ENCODE peak calls at places on chromosomes 6 and 20, in eight cellular contexts. I is upper lobe of left lung, X is GM12878, N is HCT116, M is Panc1, C is GM23338, W is HepG2, O is K562. Z is an unnamed sample.

GRCh38 chr6:167546611-167547327 is 221.9 kb downstream of the TTLL2 start:
- ATAC-seq in I (peak), X (no peak), N (no peak), M (peak), C (no peak), W (peak), O (no peak), Z (no peak)

GRCh38 chr6:167444602-167445346 is 119.9 kb downstream of the TTLL2 start:
- ATAC-seq in I (no peak), X (no peak), N (no peak), M (peak), C (no peak), W (peak), O (no peak), Z (no peak)

GRCh38 chr20:13525225-13525940 is 113.3 kb downstream of the TASP1 start:
- ATAC-seq in I (no peak), X (no peak), N (peak), M (no peak), C (no peak), W (peak), O (no peak), Z (peak)

GRCh38 chr6:118936304-118936703 is 1.3 kb upstream of the MCM9 start:
- ATAC-seq in I (no peak), X (no peak), N (no peak), M (no peak), C (no peak), W (no peak), O (no peak), Z (no peak)

GRCh38 chr6:31659649-31660223 is 842 bp downstream of the C6orf47 start:
- ATAC-seq in I (peak), X (peak), N (peak), M (no peak), C (peak), W (peak), O (peak), Z (no peak)

GRCh38 chr6:170269151-170269872 is 21.6 kb downstream of the DLL1 start:
- ATAC-seq in I (no peak), X (no peak), N (no peak), M (no peak), C (peak), W (peak), O (peak), Z (no peak)

GRCh38 chr6:116033687-116034303 is 26.9 kb downstream of the FRK start:
- ATAC-seq in I (no peak), X (no peak), N (no peak), M (no peak), C (no peak), W (peak), O (peak), Z (no peak)

GRCh38 chr6:35673755-35674154 is 15.0 kb downstream of the FKBP5 start:
- ATAC-seq in I (no peak), X (no peak), N (no peak), M (no peak), C (no peak), W (no peak), O (no peak), Z (no peak)

GRCh38 chr20:57530327-57530981 is 5.5 kb upstream of the CTCFL start:
- ATAC-seq in I (no peak), X (no peak), N (no peak), M (no peak), C (no peak), W (no peak), O (no peak), Z (no peak)

GRCh38 chr6:129989396-129989795 is 29.0 kb upstream of the L3MBTL3 start:
- ATAC-seq in I (no peak), X (peak), N (no peak), M (no peak), C (no peak), W (no peak), O (no peak), Z (no peak)

GRCh38 chr6:40425192-40425919 is 161.8 kb downstream of the LRFN2 start:
- ATAC-seq in I (no peak), X (no peak), N (no peak), M (no peak), C (no peak), W (no peak), O (no peak), Z (no peak)

GRCh38 chr20:49859011-49859410 is 46.4 kb downstream of the SLC9A8 start:
- ATAC-seq in I (no peak), X (no peak), N (no peak), M (no peak), C (no peak), W (no peak), O (no peak), Z (no peak)
- TF ChIP-seq POLR2AphosphoS5 in I (no peak), X (no peak), N (no peak), M (no peak), C (no peak), W (no peak), O (no peak), Z (no peak)

GRCh38 chr20:51122931-51123658 is 100.2 kb upstream of the KCNG1 start:
- ATAC-seq in I (no peak), X (peak), N (no peak), M (no peak), C (no peak), W (no peak), O (no peak), Z (no peak)
- TF ChIP-seq POLR2AphosphoS5 in I (no peak), X (no peak), N (no peak), M (no peak), C (no peak), W (no peak), O (no peak), Z (peak)

GRCh38 chr20:32006841-32007786 is 3.1 kb upstream of the CCM2L start:
- ATAC-seq in I (no peak), X (no peak), N (no peak), M (no peak), C (peak), W (no peak), O (peak), Z (no peak)
- TF ChIP-seq POLR2AphosphoS5 in I (no peak), X (no peak), N (no peak), M (no peak), C (no peak), W (no peak), O (no peak), Z (no peak)

GRCh38 chr6:43831211-43831610 is 61.2 kb downstream of the VEGFA start:
- ATAC-seq in I (no peak), X (no peak), N (no peak), M (no peak), C (no peak), W (no peak), O (no peak), Z (no peak)
- TF ChIP-seq POLR2AphosphoS5 in I (no peak), X (no peak), N (no peak), M (no peak), C (no peak), W (no peak), O (no peak), Z (no peak)

DNA sequence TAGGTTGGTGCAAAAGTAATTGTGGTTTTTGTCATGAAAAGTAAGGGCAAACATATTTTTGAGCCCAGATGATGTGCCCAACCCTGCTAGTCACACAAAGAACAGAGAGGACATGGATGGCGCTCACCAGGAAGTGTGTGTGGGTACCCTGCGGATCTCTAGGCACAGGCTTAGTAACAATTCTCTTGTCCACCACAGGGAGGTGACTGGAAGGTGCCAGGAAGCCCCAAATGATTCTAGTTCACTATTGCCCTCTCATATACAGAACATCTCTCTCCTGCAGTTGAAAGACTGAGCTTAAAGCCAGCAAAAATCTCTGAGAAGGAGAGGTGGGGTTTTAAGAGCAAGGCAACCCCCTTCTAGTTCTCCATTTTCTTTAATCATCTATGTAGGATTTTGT is 272.1 kb upstream of the TAB2 start:
- ATAC-seq in I (no peak), X (peak), N (peak), M (peak), C (peak), W (peak), O (peak), Z (no peak)
- TF ChIP-seq POLR2AphosphoS5 in I (no peak), X (no peak), N (no peak), M (no peak), C (no peak), W (no peak), O (no peak), Z (no peak)

DNA sequence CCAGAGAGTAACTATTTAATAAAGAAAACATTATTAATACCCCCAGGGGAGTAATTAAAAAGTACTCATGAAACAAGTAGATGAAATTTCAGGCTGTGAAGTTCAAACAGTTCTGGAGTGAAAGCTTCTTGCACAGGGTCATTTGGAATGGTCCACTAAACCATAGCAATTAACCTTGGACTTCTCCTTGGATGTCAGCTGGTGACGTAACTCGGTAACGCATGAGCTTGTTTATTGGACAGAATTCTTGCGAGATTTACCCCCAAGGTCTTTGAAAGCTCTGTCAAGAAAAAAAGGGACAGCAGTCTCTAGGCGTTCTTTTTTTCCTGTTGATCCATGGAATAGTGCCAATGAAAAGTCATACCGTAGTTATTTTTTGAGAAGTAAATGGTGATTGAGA is 2.2 kb downstream of the CD83 start:
- ATAC-seq in I (no peak), X (no peak), N (no peak), M (no peak), C (no peak), W (no peak), O (no peak), Z (no peak)
- TF ChIP-seq POLR2AphosphoS5 in I (no peak), X (peak), N (no peak), M (no peak), C (no peak), W (no peak), O (no peak), Z (no peak)

Z was measured in gastroesophageal sphincter.